ENCODE peak calls at places on chromosomes 4 and X, in eight cellular contexts. A is activated T-helper 9 cell treated with anti-CD3 and anti-CD28 coated beads, Interleukin-2, amount 50 U/mL, for 16 hours; X is CD8-positive, alpha-beta T cell; P is right lobe of liver; Y is islet precursor cell; W is skeletal muscle cell; N is HCT116; R is NCI-H460. O is an unnamed sample.
A peak's percentile ranks its signal among the peaks of the same experiment; 100 is the strongest.

GRCh38 chr4:118743867-118744266 is 58.7 kb downstream of the METTL14 start:
- DNase-seq in R (no peak), W (no peak), N (no peak), P (no peak), X (no peak), A (no peak), Y (no peak), O (no peak)

GRCh38 chrX:55111578-55112254 is 22.9 kb downstream of the PAGE2 start:
- DNase-seq in Y (no peak), A (no peak), X (no peak), R (no peak), P (no peak), N (no peak), W (no peak), O (no peak)

GRCh38 chrX:80174925-80175574 is 160.5 kb downstream of the TBX22 start:
- DNase-seq in R (no peak), Y (no peak), X (no peak), W (no peak), A (no peak), N (no peak), P (no peak), O (no peak)

GRCh38 chr4:165635261-165635838 is 237.7 kb upstream of the TLL1 start:
- DNase-seq in X (no peak), P (no peak), R (no peak), Y (peak; percentile 86), N (no peak), W (no peak), A (no peak), O (no peak)

GRCh38 chr4:133151681-133152329 is 2.7 kb downstream of the PCDH10 start:
- DNase-seq in N (no peak), R (no peak), X (no peak), P (no peak), Y (peak; percentile 85), A (no peak), W (no peak), O (peak; percentile 29)

GRCh38 chr4:48254381-48255072 is 15.1 kb downstream of the TEC start:
- DNase-seq in P (peak; percentile 73), A (no peak), W (peak; percentile 75), Y (no peak), N (no peak), R (no peak), X (no peak), O (no peak)

GRCh38 chr4:8167291-8167690 is 8.7 kb upstream of the ABLIM2 start:
- DNase-seq in W (no peak), A (no peak), N (no peak), X (no peak), R (no peak), P (no peak), Y (no peak), O (no peak)

GRCh38 chr4:94439606-94440005 is 12.1 kb upstream of the PDLIM5 start:
- DNase-seq in A (no peak), R (no peak), Y (no peak), W (no peak), P (no peak), X (no peak), N (no peak), O (no peak)

GRCh38 chr4:18695733-18696527 is 674.4 kb upstream of the LCORL start:
- DNase-seq in X (no peak), P (no peak), Y (no peak), R (no peak), A (no peak), N (no peak), W (no peak), O (no peak)

GRCh38 chrX:138294951-138295350 is 416.6 kb downstream of the FGF13 start:
- DNase-seq in R (no peak), W (no peak), Y (no peak), A (no peak), N (no peak), X (no peak), P (no peak), O (no peak)

GRCh38 chrX:17025903-17026302 is 79.4 kb downstream of the REPS2 start:
- DNase-seq in Y (no peak), W (no peak), A (no peak), N (no peak), R (no peak), P (no peak), X (no peak), O (no peak)

O was measured in mucosa of descending colon.